ENCODE peak calls at places on chromosomes 6 and 20, in six cellular contexts. One of them, this sample, is unnamed.

GRCh38 chr6:143125455-143125854 is 64.8 kb downstream of the AIG1 start:
- DNase-seq in endothelial cell of umbilical vein: no peak
- DNase-seq in heart right ventricle: no peak
- DNase-seq in spleen: no peak
- DNase-seq in lower lobe of right lung: no peak
- DNase-seq in Peyer's patch: no peak
- DNase-seq in this sample: no peak

GRCh38 chr6:34688956-34689355 is 7.6 kb downstream of the ILRUN start:
- DNase-seq in endothelial cell of umbilical vein: no peak
- DNase-seq in heart right ventricle: no peak
- DNase-seq in spleen: no peak
- DNase-seq in lower lobe of right lung: no peak
- DNase-seq in Peyer's patch: no peak
- DNase-seq in this sample: no peak

GRCh38 chr20:36542019-36542488 is 735 bp downstream of the MYL9 start:
- DNase-seq in endothelial cell of umbilical vein: peak; percentile 26
- DNase-seq in heart right ventricle: peak; percentile 54
- DNase-seq in spleen: peak; percentile 61
- DNase-seq in lower lobe of right lung: no peak
- DNase-seq in Peyer's patch: no peak
- DNase-seq in this sample: no peak

GRCh38 chr6:122393339-122393896 is 6.0 kb upstream of the HSF2 start:
- DNase-seq in endothelial cell of umbilical vein: no peak
- DNase-seq in heart right ventricle: no peak
- DNase-seq in spleen: no peak
- DNase-seq in lower lobe of right lung: no peak
- DNase-seq in Peyer's patch: no peak
- DNase-seq in this sample: no peak

GRCh38 chr6:152635949-152636674 is 1.1 kb downstream of the SYNE1 start:
- DNase-seq in endothelial cell of umbilical vein: peak; percentile 10
- DNase-seq in heart right ventricle: peak; percentile 42
- DNase-seq in spleen: peak; percentile 85
- DNase-seq in lower lobe of right lung: peak; percentile 57
- DNase-seq in Peyer's patch: no peak
- DNase-seq in this sample: peak; percentile 83

GRCh38 chr6:148507774-148508173 is 165.1 kb downstream of the SASH1 start:
- DNase-seq in endothelial cell of umbilical vein: no peak
- DNase-seq in heart right ventricle: no peak
- DNase-seq in spleen: no peak
- DNase-seq in lower lobe of right lung: no peak
- DNase-seq in Peyer's patch: no peak
- DNase-seq in this sample: no peak

GRCh38 chr6:148186916-148187315 is 155.7 kb upstream of the SASH1 start:
- DNase-seq in endothelial cell of umbilical vein: no peak
- DNase-seq in heart right ventricle: no peak
- DNase-seq in spleen: no peak
- DNase-seq in lower lobe of right lung: no peak
- DNase-seq in Peyer's patch: no peak
- DNase-seq in this sample: no peak

GRCh38 chr20:38358500-38358998 is 12.3 kb downstream of the LBP start:
- DNase-seq in endothelial cell of umbilical vein: no peak
- DNase-seq in heart right ventricle: no peak
- DNase-seq in spleen: no peak
- DNase-seq in lower lobe of right lung: no peak
- DNase-seq in Peyer's patch: no peak
- DNase-seq in this sample: no peak

GRCh38 chr20:62461157-62461556 is 14.6 kb downstream of the GATA5 start:
- DNase-seq in endothelial cell of umbilical vein: no peak
- DNase-seq in heart right ventricle: peak; percentile 60
- DNase-seq in spleen: no peak
- DNase-seq in lower lobe of right lung: no peak
- DNase-seq in Peyer's patch: peak; percentile 69
- DNase-seq in this sample: no peak

GRCh38 chr6:35970181-35970580 is 49.3 kb upstream of the SRPK1 start:
- DNase-seq in endothelial cell of umbilical vein: peak; percentile 81
- DNase-seq in heart right ventricle: no peak
- DNase-seq in spleen: no peak
- DNase-seq in lower lobe of right lung: no peak
- DNase-seq in Peyer's patch: no peak
- DNase-seq in this sample: no peak

GRCh38 chr6:34284563-34285545 is 36.0 kb upstream of the SMIM29 start:
- DNase-seq in endothelial cell of umbilical vein: peak; percentile 48
- DNase-seq in heart right ventricle: peak; percentile 65
- DNase-seq in spleen: peak; percentile 88
- DNase-seq in lower lobe of right lung: peak; percentile 76
- DNase-seq in Peyer's patch: no peak
- DNase-seq in this sample: peak; percentile 85

GRCh38 chr20:6708010-6708409 is 59.5 kb upstream of the BMP2 start:
- DNase-seq in endothelial cell of umbilical vein: peak; percentile 91
- DNase-seq in heart right ventricle: peak; percentile 50
- DNase-seq in spleen: no peak
- DNase-seq in lower lobe of right lung: peak; percentile 82
- DNase-seq in Peyer's patch: peak; percentile 80
- DNase-seq in this sample: peak; percentile 86

GRCh38 chr6:37083243-37084138 is 78.0 kb downstream of the FGD2 start:
- DNase-seq in endothelial cell of umbilical vein: peak; percentile 16
- DNase-seq in heart right ventricle: peak; percentile 74
- DNase-seq in spleen: peak; percentile 86
- DNase-seq in lower lobe of right lung: peak; percentile 91
- DNase-seq in Peyer's patch: peak; percentile 76
- DNase-seq in this sample: peak; percentile 96

GRCh38 chr6:152952866-152953509 is 29.9 kb downstream of the FBXO5 start:
- DNase-seq in endothelial cell of umbilical vein: peak; percentile 55
- DNase-seq in heart right ventricle: no peak
- DNase-seq in spleen: no peak
- DNase-seq in lower lobe of right lung: no peak
- DNase-seq in Peyer's patch: no peak
- DNase-seq in this sample: no peak

GRCh38 chr20:59988141-59988540 is 29.9 kb downstream of the CDH26 start:
- DNase-seq in endothelial cell of umbilical vein: no peak
- DNase-seq in heart right ventricle: no peak
- DNase-seq in spleen: no peak
- DNase-seq in lower lobe of right lung: peak; percentile 72
- DNase-seq in Peyer's patch: no peak
- DNase-seq in this sample: peak; percentile 93

GRCh38 chr6:147751232-147751631 is 242.7 kb downstream of the SAMD5 start:
- DNase-seq in endothelial cell of umbilical vein: no peak
- DNase-seq in heart right ventricle: no peak
- DNase-seq in spleen: no peak
- DNase-seq in lower lobe of right lung: no peak
- DNase-seq in Peyer's patch: no peak
- DNase-seq in this sample: no peak

GRCh38 chr6:164455835-164456234 is 853.6 kb downstream of the C6orf118 start:
- DNase-seq in endothelial cell of umbilical vein: no peak
- DNase-seq in heart right ventricle: no peak
- DNase-seq in spleen: no peak
- DNase-seq in lower lobe of right lung: no peak
- DNase-seq in Peyer's patch: no peak
- DNase-seq in this sample: no peak

GRCh38 chr20:37519508-37520416 is 1.3 kb upstream of the NNAT start:
- DNase-seq in endothelial cell of umbilical vein: peak; percentile 41
- DNase-seq in heart right ventricle: peak; percentile 24
- DNase-seq in spleen: no peak
- DNase-seq in lower lobe of right lung: no peak
- DNase-seq in Peyer's patch: no peak
- DNase-seq in this sample: no peak

GRCh38 chr6:4970739-4971395 is 33.0 kb downstream of the RPP40 start:
- DNase-seq in endothelial cell of umbilical vein: no peak
- DNase-seq in heart right ventricle: no peak
- DNase-seq in spleen: no peak
- DNase-seq in lower lobe of right lung: no peak
- DNase-seq in Peyer's patch: no peak
- DNase-seq in this sample: no peak

GRCh38 chr6:111830003-111830402 is 43.2 kb downstream of the FYN start:
- DNase-seq in endothelial cell of umbilical vein: peak; percentile 76
- DNase-seq in heart right ventricle: no peak
- DNase-seq in spleen: no peak
- DNase-seq in lower lobe of right lung: no peak
- DNase-seq in Peyer's patch: no peak
- DNase-seq in this sample: no peak

GRCh38 chr6:124441430-124441829 is 520.8 kb upstream of the RNF217 start:
- DNase-seq in endothelial cell of umbilical vein: no peak
- DNase-seq in heart right ventricle: no peak
- DNase-seq in spleen: no peak
- DNase-seq in lower lobe of right lung: no peak
- DNase-seq in Peyer's patch: no peak
- DNase-seq in this sample: no peak

GRCh38 chr6:108838101-108838717 is 10.0 kb upstream of the ARMC2 start:
- DNase-seq in endothelial cell of umbilical vein: no peak
- DNase-seq in heart right ventricle: no peak
- DNase-seq in spleen: peak; percentile 72
- DNase-seq in lower lobe of right lung: peak; percentile 72
- DNase-seq in Peyer's patch: no peak
- DNase-seq in this sample: peak; percentile 79

GRCh38 chr6:108836061-108836460 is 12.2 kb upstream of the ARMC2 start:
- DNase-seq in endothelial cell of umbilical vein: no peak
- DNase-seq in heart right ventricle: no peak
- DNase-seq in spleen: no peak
- DNase-seq in lower lobe of right lung: no peak
- DNase-seq in Peyer's patch: no peak
- DNase-seq in this sample: no peak

GRCh38 chr6:108839068-108839467 is 9.2 kb upstream of the ARMC2 start:
- DNase-seq in endothelial cell of umbilical vein: no peak
- DNase-seq in heart right ventricle: no peak
- DNase-seq in spleen: no peak
- DNase-seq in lower lobe of right lung: no peak
- DNase-seq in Peyer's patch: no peak
- DNase-seq in this sample: no peak

GRCh38 chr6:108835218-108835850 is 12.9 kb upstream of the ARMC2 start:
- DNase-seq in endothelial cell of umbilical vein: peak; percentile 82
- DNase-seq in heart right ventricle: peak; percentile 89
- DNase-seq in spleen: peak; percentile 96
- DNase-seq in lower lobe of right lung: peak; percentile 91
- DNase-seq in Peyer's patch: peak; percentile 88
- DNase-seq in this sample: peak; percentile 92

DNA sequence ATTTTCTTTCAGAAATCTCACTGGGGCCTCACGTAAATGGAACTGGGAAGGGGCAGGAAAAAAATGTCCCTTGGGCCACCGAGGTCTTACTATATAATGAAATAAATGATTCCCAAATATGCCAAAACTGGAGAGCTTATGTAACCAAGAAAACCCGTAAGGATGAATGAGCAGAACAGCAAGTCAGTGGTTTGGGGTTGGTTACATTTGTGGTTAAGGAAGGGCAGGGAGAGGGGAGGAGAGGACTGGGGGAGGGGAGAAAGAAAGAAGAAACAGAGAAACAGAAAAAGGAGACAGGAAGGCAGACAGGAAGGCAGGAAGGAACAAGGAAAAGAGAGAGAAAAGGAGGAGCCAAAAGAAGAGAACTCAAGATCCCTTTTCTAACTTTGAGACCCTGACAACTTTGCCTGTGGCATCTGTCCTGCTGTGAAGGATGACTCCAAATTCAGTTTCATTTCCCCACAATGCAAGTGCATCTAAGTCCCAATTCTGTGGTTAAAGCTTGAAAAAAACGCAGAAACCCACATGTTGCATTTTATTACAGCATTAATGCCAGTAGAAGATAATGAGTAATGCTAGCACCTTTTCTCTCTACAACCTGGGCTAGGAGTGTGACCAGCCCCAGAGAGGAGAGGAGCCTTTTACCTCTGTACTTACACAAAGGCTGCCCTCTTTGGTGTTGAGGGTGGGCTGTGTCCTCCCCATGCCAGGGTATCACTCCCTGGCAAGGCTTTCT is 10.8 kb upstream of the ARMC2 start:
- DNase-seq in endothelial cell of umbilical vein: no peak
- DNase-seq in heart right ventricle: no peak
- DNase-seq in spleen: no peak
- DNase-seq in lower lobe of right lung: no peak
- DNase-seq in Peyer's patch: no peak
- DNase-seq in this sample: no peak
- H3K4me3 ChIP-seq in endothelial cell of umbilical vein: no peak overlapping the region
- H3K4me3 ChIP-seq in heart right ventricle: no peak overlapping the region
- H3K4me3 ChIP-seq in spleen: no peak overlapping the region
- H3K4me3 ChIP-seq in lower lobe of right lung: no peak overlapping the region
- H3K4me3 ChIP-seq in Peyer's patch: no peak overlapping the region
- H3K4me3 ChIP-seq in this sample: no peak overlapping the region

GRCh38 chr6:50978631-50979030 is 160.0 kb downstream of the TFAP2B start:
- DNase-seq in endothelial cell of umbilical vein: no peak
- DNase-seq in heart right ventricle: no peak
- DNase-seq in spleen: no peak
- DNase-seq in lower lobe of right lung: no peak
- DNase-seq in Peyer's patch: no peak
- DNase-seq in this sample: no peak
- H3K27ac ChIP-seq in endothelial cell of umbilical vein: no peak overlapping the region
- H3K27ac ChIP-seq in heart right ventricle: no peak overlapping the region
- H3K27ac ChIP-seq in spleen: no peak overlapping the region
- H3K27ac ChIP-seq in lower lobe of right lung: no peak overlapping the region
- H3K27ac ChIP-seq in Peyer's patch: no peak overlapping the region
- H3K27ac ChIP-seq in this sample: peak overlapping the region; percentile 13

GRCh38 chr6:56660374-56660730 is 17.7 kb upstream of the DST start:
- DNase-seq in endothelial cell of umbilical vein: no peak
- DNase-seq in heart right ventricle: no peak
- DNase-seq in spleen: no peak
- DNase-seq in lower lobe of right lung: no peak
- DNase-seq in Peyer's patch: no peak
- DNase-seq in this sample: no peak

GRCh38 chr6:56664007-56664406 is 21.3 kb upstream of the DST start:
- DNase-seq in endothelial cell of umbilical vein: no peak
- DNase-seq in heart right ventricle: no peak
- DNase-seq in spleen: no peak
- DNase-seq in lower lobe of right lung: no peak
- DNase-seq in Peyer's patch: no peak
- DNase-seq in this sample: no peak

GRCh38 chr6:56663344-56663743 is 20.7 kb upstream of the DST start:
- DNase-seq in endothelial cell of umbilical vein: no peak
- DNase-seq in heart right ventricle: no peak
- DNase-seq in spleen: no peak
- DNase-seq in lower lobe of right lung: no peak
- DNase-seq in Peyer's patch: no peak
- DNase-seq in this sample: no peak

GRCh38 chr6:56659721-56660373 is 17.2 kb upstream of the DST start:
- DNase-seq in endothelial cell of umbilical vein: no peak
- DNase-seq in heart right ventricle: no peak
- DNase-seq in spleen: no peak
- DNase-seq in lower lobe of right lung: no peak
- DNase-seq in Peyer's patch: no peak
- DNase-seq in this sample: no peak

DNA sequence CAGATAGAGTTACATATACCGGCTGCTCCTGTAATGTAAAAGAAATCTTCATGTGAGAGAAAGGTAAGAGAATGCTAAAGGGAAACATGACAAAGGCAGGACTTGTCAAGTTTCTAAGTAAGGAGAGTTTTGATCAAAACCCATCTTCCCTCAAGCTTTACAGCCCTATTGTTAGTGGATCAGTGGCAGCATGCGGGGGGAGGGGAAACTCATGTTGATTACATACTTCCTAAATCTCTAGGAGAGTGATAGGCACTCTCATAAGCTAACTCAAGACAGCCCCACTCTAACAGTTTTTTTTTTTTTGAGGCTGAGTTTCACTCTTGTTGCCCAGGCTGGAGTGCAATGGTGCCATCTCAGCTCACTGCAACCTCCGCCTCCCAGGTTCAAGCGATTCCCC is 18.6 kb upstream of the DST start:
- DNase-seq in endothelial cell of umbilical vein: no peak
- DNase-seq in heart right ventricle: no peak
- DNase-seq in spleen: no peak
- DNase-seq in lower lobe of right lung: no peak
- DNase-seq in Peyer's patch: no peak
- DNase-seq in this sample: no peak
- H3K4me1 ChIP-seq in endothelial cell of umbilical vein: peaks cover 3% of the 10 kb centered on the region
- H3K4me1 ChIP-seq in heart right ventricle: peaks cover 7% of the 10 kb centered on the region
- H3K4me1 ChIP-seq in spleen: no peaks in the 10 kb centered on the region
- H3K4me1 ChIP-seq in lower lobe of right lung: peaks cover 5% of the 10 kb centered on the region
- H3K4me1 ChIP-seq in Peyer's patch: peaks cover 8% of the 10 kb centered on the region
- H3K4me1 ChIP-seq in this sample: no peaks in the 10 kb centered on the region

GRCh38 chr20:31712564-31713311 is 9.9 kb downstream of the BCL2L1 start:
- DNase-seq in endothelial cell of umbilical vein: peak; percentile 91
- DNase-seq in heart right ventricle: peak; percentile 66
- DNase-seq in spleen: peak; percentile 6
- DNase-seq in lower lobe of right lung: peak; percentile 84
- DNase-seq in Peyer's patch: peak; percentile 61
- DNase-seq in this sample: peak; percentile 93
- H3K4me3 ChIP-seq in endothelial cell of umbilical vein: no peak overlapping the region
- H3K4me3 ChIP-seq in heart right ventricle: peak overlapping the region; percentile 37
- H3K4me3 ChIP-seq in spleen: no peak overlapping the region
- H3K4me3 ChIP-seq in lower lobe of right lung: peak overlapping the region; percentile 37
- H3K4me3 ChIP-seq in Peyer's patch: no peak overlapping the region
- H3K4me3 ChIP-seq in this sample: peak overlapping the region; percentile 39